ENCODE peak calls at places on chromosome 13, in four cellular contexts. E is breast epithelium, T is right lobe of liver, A is lower leg skin. I is an unnamed sample.

GRCh38 chr13:37277435-37278144 is 172.1 kb upstream of the CSNK1A1L start:
- DNase-seq in E (no peak), T (no peak), A (no peak), I (no peak)

GRCh38 chr13:85816413-85816812 is 17.2 kb upstream of the SLITRK6 start:
- DNase-seq in E (no peak), T (no peak), A (no peak), I (no peak)

GRCh38 chr13:95624020-95624419 is 20.5 kb downstream of the DZIP1 start:
- DNase-seq in E (no peak), T (no peak), A (no peak), I (peak)

GRCh38 chr13:24627090-24627714 is 53.0 kb upstream of the ATP12A start:
- DNase-seq in E (no peak), T (no peak), A (peak), I (no peak)

GRCh38 chr13:113209336-113209879 is at the start of gene CUL4A:
- DNase-seq in E (peak), T (peak), A (peak), I (peak)

GRCh38 chr13:91520952-91521351 is 122.5 kb downstream of the GPC5 start:
- DNase-seq in E (no peak), T (no peak), A (no peak), I (no peak)

GRCh38 chr13:95087746-95088305 is 213.4 kb downstream of the ABCC4 start:
- DNase-seq in E (no peak), T (no peak), A (no peak), I (no peak)

GRCh38 chr13:72384879-72385278 is 342.6 kb downstream of the MZT1 start:
- DNase-seq in E (no peak), T (no peak), A (no peak), I (no peak)

GRCh38 chr13:89267734-89268133 is 1596.6 kb downstream of the SLITRK5 start:
- DNase-seq in E (no peak), T (no peak), A (no peak), I (no peak)

GRCh38 chr13:36395280-36395679 is 37.0 kb upstream of the CCNA1 start:
- DNase-seq in E (no peak), T (no peak), A (no peak), I (peak)

GRCh38 chr13:75481176-75482069 is 546 bp downstream of the TBC1D4 start:
- DNase-seq in E (no peak), T (peak), A (peak), I (no peak)

GRCh38 chr13:35566340-35566739 is 89.9 kb upstream of the MAB21L1 start:
- DNase-seq in E (no peak), T (no peak), A (no peak), I (no peak)

GRCh38 chr13:98576215-98576945 is 527 bp downstream of the STK24 start:
- DNase-seq in E (no peak), T (peak), A (peak), I (no peak)
- TF ChIP-seq POLR2A in E (no peak), T (no peak), A (no peak), I (no peak)

GRCh38 chr13:98327326-98328314 is 150.6 kb upstream of the RNF113B start:
- DNase-seq in E (no peak), T (no peak), A (no peak), I (no peak)
- TF ChIP-seq POLR2A in E (no peak), T (no peak), A (no peak), I (no peak)

GRCh38 chr13:52450793-52451116 is 321 bp upstream of the VPS36 start:
- DNase-seq in E (no peak), T (no peak), A (no peak), I (no peak)

GRCh38 chr13:52452470-52452869 is 2.0 kb upstream of the VPS36 start:
- DNase-seq in E (no peak), T (no peak), A (no peak), I (no peak)

GRCh38 chr13:52449323-52450011 is 967 bp downstream of the VPS36 start:
- DNase-seq in E (no peak), T (no peak), A (no peak), I (no peak)

GRCh38 chr13:52447815-52448552 is 2.5 kb downstream of the VPS36 start:
- DNase-seq in E (no peak), T (no peak), A (no peak), I (no peak)

DNA sequence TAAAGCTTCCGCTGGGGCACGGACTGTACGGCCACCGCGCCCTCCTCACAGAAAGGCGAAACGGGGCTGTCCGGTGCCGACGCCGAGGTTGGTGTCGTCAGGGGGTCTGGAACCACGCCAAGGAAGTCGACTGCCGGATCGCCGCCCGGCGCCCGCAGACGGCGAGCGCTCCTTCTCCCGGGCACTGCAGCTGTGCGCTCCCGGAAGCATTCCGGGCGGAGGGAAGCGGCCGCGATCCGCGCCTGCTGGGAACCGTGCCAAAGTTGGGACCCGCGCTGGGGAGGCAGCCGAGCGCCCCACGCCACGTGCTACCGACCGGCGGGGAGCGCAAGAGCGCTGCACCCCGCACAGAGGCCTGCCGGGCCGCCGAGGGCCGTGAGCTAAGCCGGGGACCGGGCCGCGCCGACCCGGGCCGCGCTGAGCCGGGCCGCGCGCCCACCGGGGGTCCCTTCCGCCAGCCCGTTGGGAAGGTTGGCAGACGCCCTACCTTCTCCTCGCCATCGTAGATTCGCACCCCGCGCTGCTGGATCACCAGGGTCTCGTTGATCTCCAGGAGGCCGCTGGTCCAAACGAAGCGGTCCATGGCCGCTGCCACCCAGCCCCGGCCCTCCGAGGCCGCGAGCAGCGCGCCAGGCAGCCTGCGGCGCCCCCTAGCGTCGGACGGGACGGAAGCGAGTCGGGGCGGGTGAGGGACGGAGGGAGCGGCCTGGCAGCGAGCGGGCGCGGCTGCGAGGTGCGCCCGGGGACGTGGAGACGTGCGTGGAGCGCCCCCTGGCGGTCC is at the start of gene VPS36:
- DNase-seq in E (peak), T (peak), A (peak), I (peak)
- TF ChIP-seq POLR2A in E (peak), T (peak), A (no peak), I (peak)

DNA sequence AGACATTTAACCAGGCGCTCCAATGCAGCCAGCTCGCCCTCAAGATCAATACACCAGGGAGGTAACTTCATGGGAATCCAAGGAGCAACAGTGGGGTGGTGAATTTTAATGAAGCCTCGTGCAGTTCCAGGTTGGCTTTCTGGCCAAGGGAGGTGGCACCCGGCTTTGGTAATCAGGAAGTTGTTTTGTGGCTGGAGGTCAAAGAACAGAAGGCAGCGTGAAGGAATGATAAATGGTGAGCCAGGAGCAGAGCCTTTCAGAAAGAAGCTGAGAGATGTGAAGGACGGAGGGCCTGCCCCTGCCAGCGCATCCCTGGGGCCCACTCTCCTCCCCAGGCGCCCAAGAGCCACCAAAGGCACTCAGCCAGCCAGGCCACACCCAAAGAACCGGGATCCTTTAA is 188.2 kb upstream of the TSC22D1 start:
- DNase-seq in E (no peak), T (no peak), A (no peak), I (no peak)
- TF ChIP-seq POLR2A in E (no peak), T (no peak), A (no peak), I (no peak)

I was measured in H54.